ENCODE peak calls at places on chromosomes 13 and 19, in eight cellular contexts. L is fibroblast of pulmonary artery; F is CD8-positive, alpha-beta T cell; P is thoracic aorta; G is PC-3; Y is coronary artery; C is pancreas; T is Peyer's patch. S is an unnamed sample.

GRCh38 chr19:18414504-18415176 is 4.6 kb upstream of the SSBP4 start:
- DNase-seq in L (no peak), F (no peak), P (no peak), G (no peak), Y (no peak), C (no peak), T (peak), S (peak)

GRCh38 chr19:29139227-29139626 is 73.7 kb downstream of the UQCRFS1 start:
- DNase-seq in L (no peak), F (no peak), P (no peak), G (no peak), Y (peak), C (no peak), T (no peak), S (no peak)

GRCh38 chr13:26628706-26629105 is 71.2 kb downstream of the WASF3 start:
- DNase-seq in L (peak), F (no peak), P (no peak), G (peak), Y (no peak), C (no peak), T (peak), S (no peak)

GRCh38 chr19:8335343-8336071 is 7.6 kb downstream of the KANK3 start:
- DNase-seq in L (no peak), F (peak), P (no peak), G (no peak), Y (no peak), C (no peak), T (peak), S (no peak)

GRCh38 chr19:33464010-33464732 is 57.4 kb downstream of the PEPD start:
- DNase-seq in L (no peak), F (no peak), P (no peak), G (no peak), Y (peak), C (no peak), T (peak), S (no peak)

GRCh38 chr19:21698215-21698614 is 69.2 kb downstream of the ZNF100 start:
- DNase-seq in L (peak), F (no peak), P (no peak), G (peak), Y (no peak), C (no peak), T (no peak), S (no peak)

GRCh38 chr19:5154129-5154798 is 185.4 kb downstream of the KDM4B start:
- DNase-seq in L (peak), F (peak), P (no peak), G (peak), Y (peak), C (no peak), T (peak), S (peak)

GRCh38 chr13:94327318-94327717 is 152.2 kb downstream of the DCT start:
- DNase-seq in L (no peak), F (no peak), P (no peak), G (no peak), Y (no peak), C (no peak), T (no peak), S (no peak)

GRCh38 chr13:37127706-37128241 is 22.3 kb upstream of the CSNK1A1L start:
- DNase-seq in L (peak), F (no peak), P (no peak), G (peak), Y (no peak), C (peak), T (no peak), S (no peak)

GRCh38 chr13:51221674-51222509 is at the start of gene FAM124A:
- DNase-seq in L (no peak), F (peak), P (no peak), G (peak), Y (no peak), C (peak), T (peak), S (peak)

GRCh38 chr19:33376423-33376822 is 2.9 kb downstream of the CEBPG start:
- DNase-seq in L (peak), F (no peak), P (peak), G (peak), Y (no peak), C (peak), T (peak), S (no peak)

GRCh38 chr19:55487884-55488687 is at the start of gene SSC5D:
- DNase-seq in L (peak), F (no peak), P (no peak), G (no peak), Y (no peak), C (no peak), T (no peak), S (no peak)

GRCh38 chr19:4517451-4518057 is 732 bp downstream of the PLIN4 start:
- DNase-seq in L (no peak), F (no peak), P (no peak), G (no peak), Y (no peak), C (no peak), T (no peak), S (no peak)

GRCh38 chr19:51739466-51740213 is 12.0 kb downstream of the FPR1 start:
- DNase-seq in L (no peak), F (no peak), P (no peak), G (no peak), Y (no peak), C (no peak), T (no peak), S (no peak)

GRCh38 chr19:51246153-51246552 is 4.7 kb upstream of the SIGLECL1 start:
- DNase-seq in L (no peak), F (no peak), P (no peak), G (peak), Y (no peak), C (no peak), T (no peak), S (no peak)

GRCh38 chr13:75876371-75877050 is 240.4 kb downstream of the LMO7 start:
- DNase-seq in L (peak), F (peak), P (no peak), G (peak), Y (no peak), C (peak), T (peak), S (peak)

GRCh38 chr19:38417544-38418506 is 8.2 kb downstream of the RASGRP4 start:
- DNase-seq in L (no peak), F (peak), P (no peak), G (peak), Y (no peak), C (no peak), T (peak), S (peak)

GRCh38 chr13:86864376-86864775 is 806.8 kb upstream of the SLITRK5 start:
- DNase-seq in L (no peak), F (no peak), P (no peak), G (peak), Y (no peak), C (no peak), T (no peak), S (no peak)

GRCh38 chr19:6551607-6552450 is 21.0 kb downstream of the TNFSF9 start:
- DNase-seq in L (no peak), F (peak), P (no peak), G (no peak), Y (no peak), C (no peak), T (peak), S (peak)

GRCh38 chr13:99926014-99926731 is 45.4 kb downstream of the ZIC5 start:
- DNase-seq in L (peak), F (no peak), P (no peak), G (peak), Y (no peak), C (peak), T (peak), S (peak)

GRCh38 chr13:28483313-28483931 is 11.5 kb downstream of the FLT1 start:
- DNase-seq in L (no peak), F (no peak), P (no peak), G (no peak), Y (no peak), C (no peak), T (no peak), S (no peak)

GRCh38 chr13:46121033-46121432 is 16.2 kb upstream of the CPB2 start:
- DNase-seq in L (peak), F (no peak), P (no peak), G (no peak), Y (no peak), C (no peak), T (no peak), S (no peak)

GRCh38 chr19:36420961-36421748 is 2.7 kb upstream of the ZFP82 start:
- DNase-seq in L (peak), F (no peak), P (no peak), G (no peak), Y (peak), C (no peak), T (no peak), S (no peak)

DNA sequence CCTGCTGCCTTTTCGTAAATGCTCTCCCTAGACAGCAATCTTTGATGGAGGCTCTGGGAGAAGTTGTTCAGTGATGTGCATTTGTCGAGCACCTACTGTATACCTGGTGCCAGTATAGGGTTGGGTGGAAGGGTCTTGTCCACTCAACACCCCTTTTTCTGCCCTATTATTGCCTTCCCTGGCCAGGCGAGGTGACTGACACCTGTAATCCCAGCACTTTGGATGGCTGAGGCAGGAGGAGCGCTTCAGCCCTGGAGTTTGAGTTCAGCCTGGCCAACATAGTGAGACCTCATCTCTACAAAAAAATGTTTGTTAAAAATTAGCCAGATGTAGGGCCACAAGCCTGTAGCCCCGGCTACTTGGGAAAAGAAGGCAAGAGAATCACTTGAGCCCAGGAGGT is 49.3 kb downstream of the NFIC start:
- DNase-seq in L (no peak), F (no peak), P (no peak), G (no peak), Y (no peak), C (no peak), T (no peak), S (no peak)
- TF ChIP-seq CTCF in L (no peak), F (no peak), P (no peak), G (no peak), Y (no peak), C (no peak), T (no peak), S (no peak)

DNA sequence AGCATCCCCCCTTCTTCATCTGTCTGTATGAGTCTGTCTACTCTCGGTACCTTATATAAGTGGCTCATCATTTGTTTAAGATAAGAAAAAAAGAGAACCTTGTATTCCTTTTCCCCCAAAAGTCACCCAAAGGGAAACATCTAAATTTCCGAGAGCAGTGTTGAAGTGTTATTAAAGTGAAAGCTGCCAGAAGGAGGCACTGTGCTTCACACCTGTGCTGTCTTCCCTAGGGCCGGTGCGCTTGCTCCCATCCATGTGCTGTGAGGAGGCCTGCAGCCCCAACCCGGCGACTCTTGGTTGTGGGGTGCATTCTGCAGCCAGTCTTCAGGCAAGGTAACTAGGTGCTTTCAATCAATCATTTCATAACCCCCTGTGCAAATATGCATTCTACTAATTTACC is 97.5 kb downstream of the TNFRSF19 start:
- DNase-seq in L (no peak), F (no peak), P (no peak), G (no peak), Y (no peak), C (no peak), T (no peak), S (no peak)
- TF ChIP-seq CTCF in L (no peak), F (no peak), P (no peak), G (peak), Y (no peak), C (no peak), T (no peak), S (no peak)

GRCh38 chr13:59176775-59177174 is 987.0 kb downstream of the DIAPH3 start:
- DNase-seq in L (peak), F (no peak), P (no peak), G (peak), Y (no peak), C (no peak), T (no peak), S (no peak)
- TF ChIP-seq CTCF in L (peak), F (no peak), P (no peak), G (peak), Y (no peak), C (no peak), T (no peak), S (no peak)

GRCh38 chr13:53204598-53204997 is 176.0 kb downstream of the OLFM4 start:
- DNase-seq in L (no peak), F (no peak), P (no peak), G (no peak), Y (no peak), C (no peak), T (no peak), S (no peak)

GRCh38 chr13:53200075-53200474 is 171.5 kb downstream of the OLFM4 start:
- DNase-seq in L (no peak), F (no peak), P (no peak), G (no peak), Y (no peak), C (no peak), T (no peak), S (no peak)

GRCh38 chr13:53198699-53199098 is 170.1 kb downstream of the OLFM4 start:
- DNase-seq in L (no peak), F (no peak), P (no peak), G (no peak), Y (no peak), C (no peak), T (no peak), S (no peak)

GRCh38 chr13:53200498-53201453 is 172.2 kb downstream of the OLFM4 start:
- DNase-seq in L (peak), F (no peak), P (no peak), G (no peak), Y (no peak), C (peak), T (peak), S (peak)

GRCh38 chr13:53201454-53202225 is 173.0 kb downstream of the OLFM4 start:
- DNase-seq in L (no peak), F (no peak), P (no peak), G (no peak), Y (no peak), C (no peak), T (peak), S (peak)
- TF ChIP-seq CTCF in L (no peak), F (no peak), P (no peak), G (no peak), Y (no peak), C (peak), T (no peak), S (no peak)

GRCh38 chr13:110705826-110706569 is at the start of gene CARS2:
- DNase-seq in L (peak), F (peak), P (peak), G (peak), Y (peak), C (peak), T (peak), S (peak)
- TF ChIP-seq CTCF in L (no peak), F (peak), P (no peak), G (no peak), Y (no peak), C (no peak), T (no peak), S (no peak)

GRCh38 chr13:20492641-20493040 is 33.0 kb downstream of the CRYL1 start:
- DNase-seq in L (peak), F (peak), P (no peak), G (peak), Y (no peak), C (no peak), T (no peak), S (peak)

GRCh38 chr13:20492036-20492435 is 33.6 kb downstream of the CRYL1 start:
- DNase-seq in L (no peak), F (no peak), P (no peak), G (peak), Y (no peak), C (no peak), T (no peak), S (no peak)

GRCh38 chr13:20487927-20488326 is 37.7 kb downstream of the CRYL1 start:
- DNase-seq in L (no peak), F (no peak), P (no peak), G (no peak), Y (no peak), C (no peak), T (no peak), S (no peak)

GRCh38 chr13:20494656-20495055 is 31.0 kb downstream of the CRYL1 start:
- DNase-seq in L (no peak), F (no peak), P (no peak), G (peak), Y (no peak), C (no peak), T (no peak), S (no peak)

GRCh38 chr13:20489185-20489820 is 36.4 kb downstream of the CRYL1 start:
- DNase-seq in L (no peak), F (no peak), P (no peak), G (peak), Y (no peak), C (no peak), T (peak), S (no peak)
- TF ChIP-seq CTCF in L (no peak), F (no peak), P (no peak), G (peak), Y (no peak), C (no peak), T (no peak), S (no peak)